ENCODE peak calls at places on chromosome 7, in ten cellular contexts. One of them, this sample, is unnamed.

GRCh38 chr7:46257766-46258448 is 336.8 kb upstream of the IGFBP3 start:
- DNase-seq in stimulated activated CD8-positive, alpha-beta memory T cell treated with anti-CD3 and anti-CD28 coated beads, Interleukin-2, amount 100 ng/mL, for 1 hour: no peak
- DNase-seq in activated CD8-positive, alpha-beta memory T cell treated with anti-CD3 and anti-CD28 coated beads, Interleukin-2, amount 50 U/mL, for 48 hours: no peak
- DNase-seq in fibroblast of lung: peak; percentile 83
- DNase-seq in lower leg skin: no peak
- DNase-seq in spleen: no peak
- DNase-seq in uterus: no peak
- DNase-seq in GM12878: no peak
- DNase-seq in left ventricle myocardium inferior: no peak
- DNase-seq in astrocyte: peak; percentile 90
- DNase-seq in this sample: no peak

GRCh38 chr7:113197274-113197673 is 78.9 kb upstream of the SMIM30 start:
- DNase-seq in spleen: no peak
- DNase-seq in activated CD8-positive, alpha-beta memory T cell treated with anti-CD3 and anti-CD28 coated beads, Interleukin-2, amount 50 U/mL, for 48 hours: no peak
- DNase-seq in uterus: no peak
- DNase-seq in lower leg skin: no peak
- DNase-seq in GM12878: no peak
- DNase-seq in stimulated activated CD8-positive, alpha-beta memory T cell treated with anti-CD3 and anti-CD28 coated beads, Interleukin-2, amount 100 ng/mL, for 1 hour: no peak
- DNase-seq in fibroblast of lung: peak; percentile 84
- DNase-seq in left ventricle myocardium inferior: no peak
- DNase-seq in astrocyte: peak; percentile 83
- DNase-seq in this sample: no peak

GRCh38 chr7:101865031-101865824 is 47.8 kb downstream of the CUX1 start:
- DNase-seq in left ventricle myocardium inferior: no peak
- DNase-seq in activated CD8-positive, alpha-beta memory T cell treated with anti-CD3 and anti-CD28 coated beads, Interleukin-2, amount 50 U/mL, for 48 hours: no peak
- DNase-seq in stimulated activated CD8-positive, alpha-beta memory T cell treated with anti-CD3 and anti-CD28 coated beads, Interleukin-2, amount 100 ng/mL, for 1 hour: no peak
- DNase-seq in lower leg skin: no peak
- DNase-seq in uterus: no peak
- DNase-seq in fibroblast of lung: no peak
- DNase-seq in GM12878: no peak
- DNase-seq in spleen: no peak
- DNase-seq in astrocyte: no peak
- DNase-seq in this sample: no peak

GRCh38 chr7:3762146-3762831 is 461.2 kb downstream of the SDK1 start:
- DNase-seq in GM12878: no peak
- DNase-seq in spleen: no peak
- DNase-seq in astrocyte: no peak
- DNase-seq in stimulated activated CD8-positive, alpha-beta memory T cell treated with anti-CD3 and anti-CD28 coated beads, Interleukin-2, amount 100 ng/mL, for 1 hour: no peak
- DNase-seq in left ventricle myocardium inferior: no peak
- DNase-seq in fibroblast of lung: no peak
- DNase-seq in activated CD8-positive, alpha-beta memory T cell treated with anti-CD3 and anti-CD28 coated beads, Interleukin-2, amount 50 U/mL, for 48 hours: no peak
- DNase-seq in uterus: no peak
- DNase-seq in lower leg skin: no peak
- DNase-seq in this sample: no peak

GRCh38 chr7:45007571-45008328 is 7.7 kb downstream of the CCM2 start:
- DNase-seq in lower leg skin: no peak
- DNase-seq in GM12878: peak; percentile 45
- DNase-seq in uterus: no peak
- DNase-seq in fibroblast of lung: no peak
- DNase-seq in spleen: no peak
- DNase-seq in activated CD8-positive, alpha-beta memory T cell treated with anti-CD3 and anti-CD28 coated beads, Interleukin-2, amount 50 U/mL, for 48 hours: no peak
- DNase-seq in astrocyte: no peak
- DNase-seq in left ventricle myocardium inferior: no peak
- DNase-seq in stimulated activated CD8-positive, alpha-beta memory T cell treated with anti-CD3 and anti-CD28 coated beads, Interleukin-2, amount 100 ng/mL, for 1 hour: no peak
- DNase-seq in this sample: no peak

GRCh38 chr7:79290841-79291497 is 162.5 kb downstream of the MAGI2 start:
- DNase-seq in spleen: no peak
- DNase-seq in stimulated activated CD8-positive, alpha-beta memory T cell treated with anti-CD3 and anti-CD28 coated beads, Interleukin-2, amount 100 ng/mL, for 1 hour: no peak
- DNase-seq in uterus: no peak
- DNase-seq in left ventricle myocardium inferior: no peak
- DNase-seq in astrocyte: peak; percentile 49
- DNase-seq in GM12878: no peak
- DNase-seq in fibroblast of lung: peak; percentile 41
- DNase-seq in activated CD8-positive, alpha-beta memory T cell treated with anti-CD3 and anti-CD28 coated beads, Interleukin-2, amount 50 U/mL, for 48 hours: no peak
- DNase-seq in lower leg skin: no peak
- DNase-seq in this sample: no peak

GRCh38 chr7:39631736-39632304 is 8.4 kb downstream of the RALA start:
- DNase-seq in activated CD8-positive, alpha-beta memory T cell treated with anti-CD3 and anti-CD28 coated beads, Interleukin-2, amount 50 U/mL, for 48 hours: no peak
- DNase-seq in left ventricle myocardium inferior: no peak
- DNase-seq in fibroblast of lung: peak; percentile 54
- DNase-seq in GM12878: no peak
- DNase-seq in uterus: no peak
- DNase-seq in lower leg skin: no peak
- DNase-seq in spleen: no peak
- DNase-seq in astrocyte: no peak
- DNase-seq in stimulated activated CD8-positive, alpha-beta memory T cell treated with anti-CD3 and anti-CD28 coated beads, Interleukin-2, amount 100 ng/mL, for 1 hour: no peak
- DNase-seq in this sample: no peak

GRCh38 chr7:125089171-125089570 is 159.5 kb upstream of the POT1 start:
- DNase-seq in GM12878: no peak
- DNase-seq in uterus: no peak
- DNase-seq in fibroblast of lung: no peak
- DNase-seq in lower leg skin: no peak
- DNase-seq in stimulated activated CD8-positive, alpha-beta memory T cell treated with anti-CD3 and anti-CD28 coated beads, Interleukin-2, amount 100 ng/mL, for 1 hour: no peak
- DNase-seq in activated CD8-positive, alpha-beta memory T cell treated with anti-CD3 and anti-CD28 coated beads, Interleukin-2, amount 50 U/mL, for 48 hours: no peak
- DNase-seq in astrocyte: no peak
- DNase-seq in spleen: no peak
- DNase-seq in left ventricle myocardium inferior: no peak
- DNase-seq in this sample: no peak

GRCh38 chr7:94003446-94004023 is 620 bp downstream of the BET1 start:
- DNase-seq in activated CD8-positive, alpha-beta memory T cell treated with anti-CD3 and anti-CD28 coated beads, Interleukin-2, amount 50 U/mL, for 48 hours: peak; percentile 53
- DNase-seq in uterus: no peak
- DNase-seq in GM12878: no peak
- DNase-seq in spleen: no peak
- DNase-seq in left ventricle myocardium inferior: no peak
- DNase-seq in astrocyte: peak; percentile 26
- DNase-seq in fibroblast of lung: no peak
- DNase-seq in stimulated activated CD8-positive, alpha-beta memory T cell treated with anti-CD3 and anti-CD28 coated beads, Interleukin-2, amount 100 ng/mL, for 1 hour: no peak
- DNase-seq in lower leg skin: no peak
- DNase-seq in this sample: no peak

GRCh38 chr7:33905389-33906032 is at the start of gene BMPER:
- DNase-seq in spleen: peak; percentile 73
- DNase-seq in activated CD8-positive, alpha-beta memory T cell treated with anti-CD3 and anti-CD28 coated beads, Interleukin-2, amount 50 U/mL, for 48 hours: peak; percentile 63
- DNase-seq in lower leg skin: no peak
- DNase-seq in astrocyte: no peak
- DNase-seq in left ventricle myocardium inferior: peak; percentile 18
- DNase-seq in stimulated activated CD8-positive, alpha-beta memory T cell treated with anti-CD3 and anti-CD28 coated beads, Interleukin-2, amount 100 ng/mL, for 1 hour: no peak
- DNase-seq in uterus: peak; percentile 41
- DNase-seq in GM12878: no peak
- DNase-seq in fibroblast of lung: no peak
- DNase-seq in this sample: no peak

GRCh38 chr7:151735854-151736402 is 141.0 kb downstream of the PRKAG2 start:
- DNase-seq in fibroblast of lung: no peak
- DNase-seq in lower leg skin: no peak
- DNase-seq in GM12878: no peak
- DNase-seq in activated CD8-positive, alpha-beta memory T cell treated with anti-CD3 and anti-CD28 coated beads, Interleukin-2, amount 50 U/mL, for 48 hours: no peak
- DNase-seq in astrocyte: no peak
- DNase-seq in left ventricle myocardium inferior: no peak
- DNase-seq in uterus: no peak
- DNase-seq in spleen: no peak
- DNase-seq in stimulated activated CD8-positive, alpha-beta memory T cell treated with anti-CD3 and anti-CD28 coated beads, Interleukin-2, amount 100 ng/mL, for 1 hour: no peak
- DNase-seq in this sample: no peak

GRCh38 chr7:28747404-28747803 is 210.7 kb downstream of the TRIL start:
- DNase-seq in lower leg skin: no peak
- DNase-seq in uterus: no peak
- DNase-seq in left ventricle myocardium inferior: no peak
- DNase-seq in spleen: no peak
- DNase-seq in fibroblast of lung: no peak
- DNase-seq in GM12878: no peak
- DNase-seq in stimulated activated CD8-positive, alpha-beta memory T cell treated with anti-CD3 and anti-CD28 coated beads, Interleukin-2, amount 100 ng/mL, for 1 hour: no peak
- DNase-seq in astrocyte: no peak
- DNase-seq in activated CD8-positive, alpha-beta memory T cell treated with anti-CD3 and anti-CD28 coated beads, Interleukin-2, amount 50 U/mL, for 48 hours: no peak
- DNase-seq in this sample: no peak

GRCh38 chr7:31443457-31443856 is 70.4 kb upstream of the ITPRID1 start:
- DNase-seq in GM12878: peak; percentile 21
- DNase-seq in left ventricle myocardium inferior: no peak
- DNase-seq in stimulated activated CD8-positive, alpha-beta memory T cell treated with anti-CD3 and anti-CD28 coated beads, Interleukin-2, amount 100 ng/mL, for 1 hour: no peak
- DNase-seq in lower leg skin: no peak
- DNase-seq in uterus: no peak
- DNase-seq in spleen: no peak
- DNase-seq in activated CD8-positive, alpha-beta memory T cell treated with anti-CD3 and anti-CD28 coated beads, Interleukin-2, amount 50 U/mL, for 48 hours: no peak
- DNase-seq in astrocyte: peak; percentile 25
- DNase-seq in fibroblast of lung: peak; percentile 55
- DNase-seq in this sample: no peak

GRCh38 chr7:98557538-98558031 is 59.5 kb upstream of the NPTX2 start:
- DNase-seq in GM12878: no peak
- DNase-seq in uterus: no peak
- DNase-seq in stimulated activated CD8-positive, alpha-beta memory T cell treated with anti-CD3 and anti-CD28 coated beads, Interleukin-2, amount 100 ng/mL, for 1 hour: no peak
- DNase-seq in lower leg skin: no peak
- DNase-seq in left ventricle myocardium inferior: no peak
- DNase-seq in fibroblast of lung: no peak
- DNase-seq in spleen: peak; percentile 23
- DNase-seq in astrocyte: no peak
- DNase-seq in activated CD8-positive, alpha-beta memory T cell treated with anti-CD3 and anti-CD28 coated beads, Interleukin-2, amount 50 U/mL, for 48 hours: no peak
- DNase-seq in this sample: no peak

GRCh38 chr7:95012001-95012400 is 104.6 kb downstream of the PPP1R9A start:
- DNase-seq in stimulated activated CD8-positive, alpha-beta memory T cell treated with anti-CD3 and anti-CD28 coated beads, Interleukin-2, amount 100 ng/mL, for 1 hour: no peak
- DNase-seq in fibroblast of lung: no peak
- DNase-seq in activated CD8-positive, alpha-beta memory T cell treated with anti-CD3 and anti-CD28 coated beads, Interleukin-2, amount 50 U/mL, for 48 hours: no peak
- DNase-seq in GM12878: no peak
- DNase-seq in uterus: no peak
- DNase-seq in lower leg skin: no peak
- DNase-seq in spleen: no peak
- DNase-seq in left ventricle myocardium inferior: no peak
- DNase-seq in astrocyte: peak; percentile 74
- DNase-seq in this sample: no peak

GRCh38 chr7:136049818-136050461 is 72.8 kb upstream of the MTPN start:
- DNase-seq in lower leg skin: no peak
- DNase-seq in left ventricle myocardium inferior: no peak
- DNase-seq in uterus: no peak
- DNase-seq in spleen: no peak
- DNase-seq in fibroblast of lung: no peak
- DNase-seq in GM12878: no peak
- DNase-seq in astrocyte: no peak
- DNase-seq in activated CD8-positive, alpha-beta memory T cell treated with anti-CD3 and anti-CD28 coated beads, Interleukin-2, amount 50 U/mL, for 48 hours: no peak
- DNase-seq in stimulated activated CD8-positive, alpha-beta memory T cell treated with anti-CD3 and anti-CD28 coated beads, Interleukin-2, amount 100 ng/mL, for 1 hour: no peak
- DNase-seq in this sample: no peak

GRCh38 chr7:77455334-77455733 is 39.2 kb upstream of the GSAP start:
- DNase-seq in spleen: no peak
- DNase-seq in stimulated activated CD8-positive, alpha-beta memory T cell treated with anti-CD3 and anti-CD28 coated beads, Interleukin-2, amount 100 ng/mL, for 1 hour: no peak
- DNase-seq in fibroblast of lung: peak; percentile 95
- DNase-seq in astrocyte: peak; percentile 79
- DNase-seq in uterus: no peak
- DNase-seq in activated CD8-positive, alpha-beta memory T cell treated with anti-CD3 and anti-CD28 coated beads, Interleukin-2, amount 50 U/mL, for 48 hours: no peak
- DNase-seq in GM12878: no peak
- DNase-seq in left ventricle myocardium inferior: peak; percentile 55
- DNase-seq in lower leg skin: no peak
- DNase-seq in this sample: no peak

GRCh38 chr7:19113855-19114590 is 3.4 kb downstream of the TWIST1 start:
- DNase-seq in spleen: no peak
- DNase-seq in astrocyte: peak; percentile 56
- DNase-seq in activated CD8-positive, alpha-beta memory T cell treated with anti-CD3 and anti-CD28 coated beads, Interleukin-2, amount 50 U/mL, for 48 hours: no peak
- DNase-seq in GM12878: no peak
- DNase-seq in stimulated activated CD8-positive, alpha-beta memory T cell treated with anti-CD3 and anti-CD28 coated beads, Interleukin-2, amount 100 ng/mL, for 1 hour: no peak
- DNase-seq in left ventricle myocardium inferior: no peak
- DNase-seq in lower leg skin: no peak
- DNase-seq in fibroblast of lung: peak; percentile 36
- DNase-seq in uterus: no peak
- DNase-seq in this sample: no peak

GRCh38 chr7:78151229-78151628 is 352.7 kb downstream of the PHTF2 start:
- DNase-seq in GM12878: no peak
- DNase-seq in activated CD8-positive, alpha-beta memory T cell treated with anti-CD3 and anti-CD28 coated beads, Interleukin-2, amount 50 U/mL, for 48 hours: no peak
- DNase-seq in astrocyte: peak; percentile 88
- DNase-seq in left ventricle myocardium inferior: no peak
- DNase-seq in spleen: no peak
- DNase-seq in lower leg skin: no peak
- DNase-seq in stimulated activated CD8-positive, alpha-beta memory T cell treated with anti-CD3 and anti-CD28 coated beads, Interleukin-2, amount 100 ng/mL, for 1 hour: no peak
- DNase-seq in uterus: peak; percentile 26
- DNase-seq in fibroblast of lung: peak; percentile 96
- DNase-seq in this sample: no peak

GRCh38 chr7:105838273-105839141 is 37.9 kb downstream of the ATXN7L1 start:
- DNase-seq in left ventricle myocardium inferior: peak; percentile 29
- DNase-seq in lower leg skin: no peak
- DNase-seq in GM12878: no peak
- DNase-seq in astrocyte: peak; percentile 81
- DNase-seq in stimulated activated CD8-positive, alpha-beta memory T cell treated with anti-CD3 and anti-CD28 coated beads, Interleukin-2, amount 100 ng/mL, for 1 hour: no peak
- DNase-seq in activated CD8-positive, alpha-beta memory T cell treated with anti-CD3 and anti-CD28 coated beads, Interleukin-2, amount 50 U/mL, for 48 hours: no peak
- DNase-seq in fibroblast of lung: no peak
- DNase-seq in uterus: peak; percentile 37
- DNase-seq in spleen: no peak
- DNase-seq in this sample: no peak

GRCh38 chr7:74001150-74001494 is 26.9 kb upstream of the ELN start:
- DNase-seq in astrocyte: no peak
- DNase-seq in fibroblast of lung: no peak
- DNase-seq in stimulated activated CD8-positive, alpha-beta memory T cell treated with anti-CD3 and anti-CD28 coated beads, Interleukin-2, amount 100 ng/mL, for 1 hour: no peak
- DNase-seq in spleen: no peak
- DNase-seq in activated CD8-positive, alpha-beta memory T cell treated with anti-CD3 and anti-CD28 coated beads, Interleukin-2, amount 50 U/mL, for 48 hours: no peak
- DNase-seq in lower leg skin: no peak
- DNase-seq in left ventricle myocardium inferior: no peak
- DNase-seq in uterus: no peak
- DNase-seq in GM12878: no peak
- DNase-seq in this sample: no peak

GRCh38 chr7:107234436-107234835 is 65.6 kb downstream of the HBP1 start:
- DNase-seq in stimulated activated CD8-positive, alpha-beta memory T cell treated with anti-CD3 and anti-CD28 coated beads, Interleukin-2, amount 100 ng/mL, for 1 hour: no peak
- DNase-seq in fibroblast of lung: no peak
- DNase-seq in activated CD8-positive, alpha-beta memory T cell treated with anti-CD3 and anti-CD28 coated beads, Interleukin-2, amount 50 U/mL, for 48 hours: no peak
- DNase-seq in spleen: no peak
- DNase-seq in lower leg skin: no peak
- DNase-seq in GM12878: no peak
- DNase-seq in left ventricle myocardium inferior: no peak
- DNase-seq in astrocyte: no peak
- DNase-seq in uterus: no peak
- DNase-seq in this sample: no peak

GRCh38 chr7:8549043-8549442 is 115.6 kb downstream of the NXPH1 start:
- DNase-seq in left ventricle myocardium inferior: no peak
- DNase-seq in activated CD8-positive, alpha-beta memory T cell treated with anti-CD3 and anti-CD28 coated beads, Interleukin-2, amount 50 U/mL, for 48 hours: no peak
- DNase-seq in spleen: no peak
- DNase-seq in stimulated activated CD8-positive, alpha-beta memory T cell treated with anti-CD3 and anti-CD28 coated beads, Interleukin-2, amount 100 ng/mL, for 1 hour: no peak
- DNase-seq in lower leg skin: no peak
- DNase-seq in uterus: no peak
- DNase-seq in astrocyte: no peak
- DNase-seq in fibroblast of lung: no peak
- DNase-seq in GM12878: no peak
- DNase-seq in this sample: no peak

GRCh38 chr7:13155188-13155587 is 467.8 kb downstream of the ARL4A start:
- DNase-seq in astrocyte: no peak
- DNase-seq in uterus: no peak
- DNase-seq in lower leg skin: no peak
- DNase-seq in left ventricle myocardium inferior: no peak
- DNase-seq in GM12878: no peak
- DNase-seq in activated CD8-positive, alpha-beta memory T cell treated with anti-CD3 and anti-CD28 coated beads, Interleukin-2, amount 50 U/mL, for 48 hours: no peak
- DNase-seq in fibroblast of lung: no peak
- DNase-seq in stimulated activated CD8-positive, alpha-beta memory T cell treated with anti-CD3 and anti-CD28 coated beads, Interleukin-2, amount 100 ng/mL, for 1 hour: no peak
- DNase-seq in spleen: no peak
- DNase-seq in this sample: no peak

GRCh38 chr7:78221961-78222751 is 423.6 kb downstream of the PHTF2 start:
- DNase-seq in GM12878: no peak
- DNase-seq in astrocyte: peak; percentile 41
- DNase-seq in stimulated activated CD8-positive, alpha-beta memory T cell treated with anti-CD3 and anti-CD28 coated beads, Interleukin-2, amount 100 ng/mL, for 1 hour: no peak
- DNase-seq in left ventricle myocardium inferior: no peak
- DNase-seq in uterus: no peak
- DNase-seq in fibroblast of lung: peak; percentile 58
- DNase-seq in activated CD8-positive, alpha-beta memory T cell treated with anti-CD3 and anti-CD28 coated beads, Interleukin-2, amount 50 U/mL, for 48 hours: no peak
- DNase-seq in spleen: no peak
- DNase-seq in lower leg skin: no peak
- DNase-seq in this sample: no peak

GRCh38 chr7:87574630-87575029 is 26.1 kb downstream of the ABCB1 start:
- DNase-seq in GM12878: no peak
- DNase-seq in left ventricle myocardium inferior: no peak
- DNase-seq in fibroblast of lung: peak; percentile 62
- DNase-seq in spleen: no peak
- DNase-seq in stimulated activated CD8-positive, alpha-beta memory T cell treated with anti-CD3 and anti-CD28 coated beads, Interleukin-2, amount 100 ng/mL, for 1 hour: no peak
- DNase-seq in activated CD8-positive, alpha-beta memory T cell treated with anti-CD3 and anti-CD28 coated beads, Interleukin-2, amount 50 U/mL, for 48 hours: no peak
- DNase-seq in astrocyte: peak; percentile 90
- DNase-seq in lower leg skin: no peak
- DNase-seq in uterus: no peak
- DNase-seq in this sample: no peak

GRCh38 chr7:139679731-139680594 is 97.8 kb downstream of the HIPK2 start:
- DNase-seq in stimulated activated CD8-positive, alpha-beta memory T cell treated with anti-CD3 and anti-CD28 coated beads, Interleukin-2, amount 100 ng/mL, for 1 hour: no peak
- DNase-seq in lower leg skin: no peak
- DNase-seq in fibroblast of lung: peak; percentile 54
- DNase-seq in spleen: no peak
- DNase-seq in left ventricle myocardium inferior: no peak
- DNase-seq in activated CD8-positive, alpha-beta memory T cell treated with anti-CD3 and anti-CD28 coated beads, Interleukin-2, amount 50 U/mL, for 48 hours: no peak
- DNase-seq in astrocyte: peak; percentile 29
- DNase-seq in GM12878: no peak
- DNase-seq in uterus: no peak
- DNase-seq in this sample: no peak

GRCh38 chr7:8263048-8263447 is 1.1 kb upstream of the ICA1 start:
- DNase-seq in fibroblast of lung: no peak
- DNase-seq in uterus: no peak
- DNase-seq in GM12878: no peak
- DNase-seq in astrocyte: no peak
- DNase-seq in lower leg skin: no peak
- DNase-seq in spleen: no peak
- DNase-seq in activated CD8-positive, alpha-beta memory T cell treated with anti-CD3 and anti-CD28 coated beads, Interleukin-2, amount 50 U/mL, for 48 hours: no peak
- DNase-seq in stimulated activated CD8-positive, alpha-beta memory T cell treated with anti-CD3 and anti-CD28 coated beads, Interleukin-2, amount 100 ng/mL, for 1 hour: no peak
- DNase-seq in left ventricle myocardium inferior: no peak
- DNase-seq in this sample: no peak